ENCODE peak calls at places on chromosomes 16 and 17, in five cellular contexts. One of them, this sample, is unnamed.

GRCh38 chr16:85172465-85173071 is 60.3 kb upstream of the CIBAR2 start:
- DNase-seq in GM12878: no peak
- DNase-seq in SK-N-SH: peak; percentile 83
- DNase-seq in K562: peak; percentile 53
- DNase-seq in HepG2: peak; percentile 75
- DNase-seq in this sample: no peak

GRCh38 chr17:39650121-39650579 is 13.2 kb downstream of the STARD3 start:
- DNase-seq in GM12878: no peak
- DNase-seq in SK-N-SH: no peak
- DNase-seq in K562: peak; percentile 87
- DNase-seq in HepG2: no peak
- DNase-seq in this sample: no peak

GRCh38 chr16:78962457-78962929 is 638.0 kb downstream of the MAF start:
- DNase-seq in GM12878: peak; percentile 60
- DNase-seq in SK-N-SH: no peak
- DNase-seq in K562: no peak
- DNase-seq in HepG2: no peak
- DNase-seq in this sample: no peak

GRCh38 chr17:65134035-65134434 is 3.1 kb upstream of the RGS9 start:
- DNase-seq in GM12878: no peak
- DNase-seq in SK-N-SH: no peak
- DNase-seq in K562: no peak
- DNase-seq in HepG2: no peak
- DNase-seq in this sample: no peak

GRCh38 chr16:66598111-66598510 is 6.4 kb upstream of the CMTM3 start:
- DNase-seq in GM12878: no peak
- DNase-seq in SK-N-SH: no peak
- DNase-seq in K562: no peak
- DNase-seq in HepG2: no peak
- DNase-seq in this sample: no peak

GRCh38 chr16:1152123-1152638 is 725 bp upstream of the CACNA1H start:
- DNase-seq in GM12878: no peak
- DNase-seq in SK-N-SH: no peak
- DNase-seq in K562: no peak
- DNase-seq in HepG2: no peak
- DNase-seq in this sample: no peak

GRCh38 chr17:83182620-83183063 is 103.2 kb downstream of the METRNL start:
- DNase-seq in GM12878: no peak
- DNase-seq in SK-N-SH: no peak
- DNase-seq in K562: no peak
- DNase-seq in HepG2: no peak
- DNase-seq in this sample: no peak

GRCh38 chr16:74868035-74868434 is 93.4 kb upstream of the FA2H start:
- DNase-seq in GM12878: no peak
- DNase-seq in SK-N-SH: no peak
- DNase-seq in K562: no peak
- DNase-seq in HepG2: no peak
- DNase-seq in this sample: no peak

GRCh38 chr16:81440888-81441663 is 3.5 kb upstream of the CMIP start:
- DNase-seq in GM12878: no peak
- DNase-seq in SK-N-SH: no peak
- DNase-seq in K562: no peak
- DNase-seq in HepG2: peak; percentile 45
- DNase-seq in this sample: no peak

GRCh38 chr16:81436381-81436780 is 8.2 kb upstream of the CMIP start:
- DNase-seq in GM12878: no peak
- DNase-seq in SK-N-SH: no peak
- DNase-seq in K562: no peak
- DNase-seq in HepG2: no peak
- DNase-seq in this sample: no peak

GRCh38 chr16:81442220-81442908 is 2.2 kb upstream of the CMIP start:
- DNase-seq in GM12878: no peak
- DNase-seq in SK-N-SH: no peak
- DNase-seq in K562: no peak
- DNase-seq in HepG2: no peak
- DNase-seq in this sample: no peak

GRCh38 chr16:81435567-81435966 is 9.0 kb upstream of the CMIP start:
- DNase-seq in GM12878: no peak
- DNase-seq in SK-N-SH: no peak
- DNase-seq in K562: no peak
- DNase-seq in HepG2: no peak
- DNase-seq in this sample: no peak

GRCh38 chr16:81437860-81438259 is 6.7 kb upstream of the CMIP start:
- DNase-seq in GM12878: no peak
- DNase-seq in SK-N-SH: no peak
- DNase-seq in K562: no peak
- DNase-seq in HepG2: no peak
- DNase-seq in this sample: no peak
- TF ChIP-seq GABPA in GM12878: no peak
- TF ChIP-seq GABPA in SK-N-SH: no peak
- TF ChIP-seq GABPA in K562: no peak
- TF ChIP-seq GABPA in HepG2: no peak
- TF ChIP-seq GABPA in this sample: no peak

GRCh38 chr16:12951392-12951791 is 50.0 kb downstream of the SHISA9 start:
- DNase-seq in GM12878: no peak
- DNase-seq in SK-N-SH: no peak
- DNase-seq in K562: no peak
- DNase-seq in HepG2: no peak
- DNase-seq in this sample: no peak
- H3K27ac ChIP-seq in GM12878: no peak overlapping the region
- H3K27ac ChIP-seq in SK-N-SH: no peak overlapping the region
- H3K27ac ChIP-seq in K562: no peak overlapping the region
- H3K27ac ChIP-seq in HepG2: no peak overlapping the region
- H3K27ac ChIP-seq in this sample: no peak overlapping the region

GRCh38 chr16:52404546-52404945 is 142.4 kb downstream of the TOX3 start:
- DNase-seq in GM12878: no peak
- DNase-seq in SK-N-SH: no peak
- DNase-seq in K562: no peak
- DNase-seq in HepG2: no peak
- DNase-seq in this sample: no peak
- TF ChIP-seq REST in GM12878: no peak
- TF ChIP-seq REST in SK-N-SH: no peak
- TF ChIP-seq REST in K562: no peak
- TF ChIP-seq REST in HepG2: no peak
- TF ChIP-seq REST in this sample: no peak

GRCh38 chr17:77905266-77905665 is 53.2 kb upstream of the TNRC6C start:
- DNase-seq in GM12878: no peak
- DNase-seq in SK-N-SH: no peak
- DNase-seq in K562: no peak
- DNase-seq in HepG2: no peak
- DNase-seq in this sample: no peak
- TF ChIP-seq GABPA in GM12878: no peak
- TF ChIP-seq GABPA in SK-N-SH: no peak
- TF ChIP-seq GABPA in K562: no peak
- TF ChIP-seq GABPA in HepG2: no peak
- TF ChIP-seq GABPA in this sample: no peak

DNA sequence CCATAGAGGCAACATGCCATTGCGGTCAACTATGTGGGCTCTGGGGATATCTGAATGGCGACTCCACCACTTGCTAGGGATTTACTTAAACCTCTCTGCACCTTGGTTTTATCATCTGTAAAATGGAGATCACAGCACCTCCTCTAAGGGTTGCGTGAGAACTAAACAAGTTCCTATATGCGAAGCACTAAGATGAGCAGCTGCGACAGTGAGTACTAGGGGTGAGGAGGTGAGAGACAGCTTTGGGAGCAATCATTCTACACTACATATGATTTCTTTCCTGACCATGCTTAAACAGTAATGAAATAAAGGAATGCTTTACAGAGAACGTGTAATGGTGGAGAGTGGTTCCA is 61.4 kb downstream of the CREBBP start:
- DNase-seq in GM12878: no peak
- DNase-seq in SK-N-SH: no peak
- DNase-seq in K562: no peak
- DNase-seq in HepG2: no peak
- DNase-seq in this sample: no peak
- H3K27ac ChIP-seq in GM12878: peak overlapping the region; percentile 17
- H3K27ac ChIP-seq in SK-N-SH: no peak overlapping the region
- H3K27ac ChIP-seq in K562: no peak overlapping the region
- H3K27ac ChIP-seq in HepG2: no peak overlapping the region
- H3K27ac ChIP-seq in this sample: no peak overlapping the region

GRCh38 chr17:55709440-55709839 is 13.2 kb downstream of the TMEM100 start:
- DNase-seq in GM12878: no peak
- DNase-seq in SK-N-SH: no peak
- DNase-seq in K562: no peak
- DNase-seq in HepG2: no peak
- DNase-seq in this sample: no peak
- TF ChIP-seq REST in GM12878: no peak
- TF ChIP-seq REST in SK-N-SH: no peak
- TF ChIP-seq REST in K562: no peak
- TF ChIP-seq REST in HepG2: no peak
- TF ChIP-seq REST in this sample: no peak

DNA sequence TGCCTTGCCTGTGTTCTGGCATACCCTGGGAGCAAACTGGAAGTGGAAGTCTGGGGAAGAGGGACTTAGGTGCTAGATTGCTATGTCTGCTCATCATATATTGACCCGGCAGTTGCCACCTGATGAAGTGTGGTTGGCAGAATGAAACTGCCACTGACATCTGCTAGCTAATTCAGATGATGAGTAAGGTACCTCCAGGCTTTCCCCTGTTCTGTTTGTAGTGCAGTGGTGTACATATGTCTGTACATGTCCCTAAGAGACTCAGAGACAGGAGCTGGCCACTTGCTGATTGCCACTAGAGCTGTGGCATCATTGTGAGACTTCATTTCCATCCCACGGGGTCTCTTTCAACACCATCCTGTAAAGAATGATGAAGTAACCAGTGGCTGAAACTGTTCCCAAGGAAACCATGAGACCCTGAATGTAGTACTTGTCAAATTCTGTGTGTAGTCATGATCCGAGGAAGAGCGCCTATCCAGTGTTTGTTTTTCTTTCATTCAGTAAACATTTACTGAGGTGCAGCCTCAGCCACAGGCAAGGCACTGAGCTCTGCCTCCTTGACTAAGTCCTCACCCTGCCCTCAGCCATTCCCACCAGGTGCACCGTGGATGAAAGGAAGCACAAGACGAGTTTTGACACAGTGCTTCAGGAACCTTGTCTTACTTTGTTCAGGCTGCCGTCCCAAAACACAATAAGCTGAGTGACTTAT is 13.2 kb downstream of the CLUAP1 start:
- DNase-seq in GM12878: no peak
- DNase-seq in SK-N-SH: no peak
- DNase-seq in K562: no peak
- DNase-seq in HepG2: peak; percentile 20
- DNase-seq in this sample: no peak
- TF ChIP-seq GABPA in GM12878: no peak
- TF ChIP-seq GABPA in SK-N-SH: no peak
- TF ChIP-seq GABPA in K562: no peak
- TF ChIP-seq GABPA in HepG2: no peak
- TF ChIP-seq GABPA in this sample: no peak

DNA sequence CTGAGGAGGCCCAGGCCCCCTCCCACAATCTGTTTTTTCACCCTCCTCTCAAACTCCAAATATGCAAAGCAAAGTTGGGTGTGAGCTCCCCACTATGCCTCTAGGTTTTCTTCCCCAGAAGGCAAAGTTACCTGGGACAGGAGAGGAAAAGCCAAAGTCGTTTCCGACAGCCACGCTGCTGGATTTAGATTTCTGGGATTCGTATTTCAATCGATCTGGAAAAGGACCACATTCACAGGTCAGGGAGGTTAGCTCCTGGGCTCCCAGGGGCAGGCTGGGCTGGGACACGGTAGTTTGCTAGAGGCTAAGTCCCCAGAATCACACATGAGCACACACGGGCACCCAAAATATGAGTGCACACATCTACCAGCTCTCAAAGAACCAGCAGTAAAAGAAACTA is 21.3 kb upstream of the MRPS23 start:
- DNase-seq in GM12878: no peak
- DNase-seq in SK-N-SH: no peak
- DNase-seq in K562: no peak
- DNase-seq in HepG2: no peak
- DNase-seq in this sample: no peak
- H3K27ac ChIP-seq in GM12878: no peak overlapping the region
- H3K27ac ChIP-seq in SK-N-SH: no peak overlapping the region
- H3K27ac ChIP-seq in K562: no peak overlapping the region
- H3K27ac ChIP-seq in HepG2: no peak overlapping the region
- H3K27ac ChIP-seq in this sample: peak overlapping the region; percentile 63

This sample was measured in HL-60.